ENCODE peak calls at places on chromosomes 12 and 14, in seven cellular contexts. L is ascending aorta, G is MG63, V is sigmoid colon, E is esophagus squamous epithelium, M is right lobe of liver, C is ovary. H is an unnamed sample.

GRCh38 chr12:124764870-124765570 is 98.6 kb downstream of the SCARB1 start:
- DNase-seq in L (no peak), G (no peak), V (peak), E (no peak), M (no peak), C (no peak), H (no peak)

GRCh38 chr12:6996040-6996441 is 22.2 kb downstream of the LPCAT3 start:
- DNase-seq in L (no peak), G (peak), V (no peak), E (no peak), M (peak), C (no peak), H (no peak)

GRCh38 chr12:105970885-105971284 is 167.9 kb downstream of the NUAK1 start:
- DNase-seq in L (no peak), G (no peak), V (no peak), E (no peak), M (no peak), C (no peak), H (no peak)

GRCh38 chr12:12561305-12562015 is 1.2 kb downstream of the DUSP16 start:
- DNase-seq in L (peak), G (peak), V (peak), E (no peak), M (peak), C (peak), H (no peak)

GRCh38 chr14:22452330-22452729 is 136.7 kb downstream of the DAD1 start:
- DNase-seq in L (no peak), G (no peak), V (no peak), E (no peak), M (no peak), C (no peak), H (no peak)

GRCh38 chr12:4115570-4115969 is 158.0 kb upstream of the CCND2 start:
- DNase-seq in L (no peak), G (no peak), V (peak), E (no peak), M (no peak), C (no peak), H (no peak)

GRCh38 chr12:79644274-79645234 is 46.2 kb downstream of the PAWR start:
- DNase-seq in L (no peak), G (no peak), V (no peak), E (no peak), M (no peak), C (no peak), H (no peak)

GRCh38 chr14:33762462-33762861 is 188.4 kb downstream of the EGLN3 start:
- DNase-seq in L (no peak), G (no peak), V (no peak), E (no peak), M (no peak), C (no peak), H (no peak)

GRCh38 chr14:88669346-88669745 is 106.5 kb downstream of the ZC3H14 start:
- DNase-seq in L (no peak), G (no peak), V (no peak), E (no peak), M (no peak), C (no peak), H (no peak)

DNA sequence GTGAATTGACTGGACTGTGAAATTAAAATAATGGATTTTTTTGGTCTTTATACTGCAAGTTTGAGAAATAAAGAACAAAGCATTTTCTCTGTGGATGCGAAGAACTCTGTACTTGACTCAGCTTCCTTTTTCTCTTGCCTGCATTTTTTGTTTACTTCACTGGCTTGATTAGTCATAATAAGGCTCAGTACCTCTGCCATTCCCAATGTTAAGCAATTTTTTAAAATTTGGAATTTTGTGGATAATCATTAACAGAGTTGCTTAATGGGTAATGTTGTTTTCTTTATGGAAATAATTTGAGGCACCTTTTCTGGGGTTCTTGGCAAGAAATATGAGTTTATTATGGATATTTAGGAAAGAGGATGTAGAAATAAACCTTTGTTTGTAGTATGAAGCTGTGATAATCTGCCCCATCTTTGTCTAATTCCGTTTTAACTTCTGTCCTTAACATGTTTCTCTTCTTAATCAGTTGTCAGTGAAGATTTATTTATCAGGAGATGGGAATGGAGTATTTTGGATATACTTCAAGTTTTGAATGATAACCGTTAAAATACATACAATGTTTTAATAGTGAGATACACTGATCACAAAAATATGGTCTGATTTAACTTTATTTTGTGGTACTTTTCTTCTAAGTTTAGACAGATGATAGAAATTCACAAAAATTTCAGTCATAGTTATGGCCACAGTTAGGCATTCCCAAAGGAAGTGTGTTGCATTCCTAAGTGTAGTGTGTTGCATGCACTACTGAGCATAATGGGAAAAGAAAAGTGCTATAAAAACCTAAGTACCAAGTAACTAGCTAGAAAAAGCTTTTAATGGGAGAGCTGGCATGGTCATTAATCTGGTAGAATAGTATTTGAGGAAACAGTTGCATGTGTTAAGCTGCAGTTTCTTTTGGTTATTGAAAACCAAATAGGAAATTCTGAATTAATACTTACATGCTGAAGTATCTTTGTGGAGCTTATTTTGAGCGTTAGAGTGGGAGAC is 27.7 kb downstream of the WNK1 start:
- DNase-seq in L (no peak), G (no peak), V (no peak), E (no peak), M (no peak), C (no peak), H (no peak)
- H3K4me3 ChIP-seq in L (peak), G (no peak), V (no peak), E (no peak), M (peak), C (no peak), H (no peak)

GRCh38 chr12:52091869-52092268 is 12.4 kb downstream of the SMIM41 start:
- DNase-seq in L (no peak), G (no peak), V (no peak), E (no peak), M (no peak), C (no peak), H (no peak)
- H3K4me3 ChIP-seq in L (no peak), G (no peak), V (no peak), E (no peak), M (no peak), C (no peak), H (no peak)

DNA sequence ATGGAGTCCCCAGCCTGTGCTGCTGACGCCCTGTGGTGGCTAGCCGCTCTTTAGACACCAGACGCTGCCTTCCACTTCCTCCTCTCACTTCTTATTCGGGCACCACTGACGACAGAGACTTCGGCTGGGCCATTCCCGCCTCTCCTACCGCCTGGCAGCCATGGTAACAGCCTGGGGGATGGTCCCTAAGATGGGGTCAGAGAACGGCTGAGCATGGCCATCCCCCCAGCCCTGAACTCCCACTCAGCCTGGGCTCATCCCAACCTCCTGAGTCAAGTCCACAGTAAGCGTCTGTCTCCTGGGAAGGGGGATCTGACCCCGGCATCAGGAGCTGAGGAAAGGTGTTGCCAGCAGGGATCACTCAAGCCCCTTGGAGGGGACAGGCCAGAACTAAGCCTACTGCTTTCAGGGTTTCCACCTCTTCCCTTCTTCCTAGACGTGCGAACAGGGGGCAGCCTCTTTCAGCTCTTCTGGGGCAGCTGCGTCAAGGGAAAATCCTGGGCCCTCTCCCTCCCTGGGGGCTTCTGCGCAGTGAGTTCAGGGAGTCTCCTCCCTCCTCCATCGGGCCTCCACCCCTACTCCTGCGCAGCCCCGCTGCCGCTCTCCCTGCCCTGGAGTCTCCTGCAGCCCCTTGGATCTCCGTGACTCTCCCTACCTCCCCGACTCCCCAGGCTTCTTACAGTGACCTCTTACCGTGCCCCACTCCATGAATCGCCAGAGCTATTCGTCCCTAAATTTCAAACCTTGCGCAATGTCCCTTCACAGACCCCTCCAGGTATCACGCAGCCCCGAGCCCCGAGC is 643 bp upstream of the TAMALIN start:
- DNase-seq in L (peak), G (no peak), V (peak), E (no peak), M (peak), C (no peak), H (no peak)
- H3K4me3 ChIP-seq in L (peak), G (no peak), V (peak), E (peak), M (peak), C (peak), H (no peak)

DNA sequence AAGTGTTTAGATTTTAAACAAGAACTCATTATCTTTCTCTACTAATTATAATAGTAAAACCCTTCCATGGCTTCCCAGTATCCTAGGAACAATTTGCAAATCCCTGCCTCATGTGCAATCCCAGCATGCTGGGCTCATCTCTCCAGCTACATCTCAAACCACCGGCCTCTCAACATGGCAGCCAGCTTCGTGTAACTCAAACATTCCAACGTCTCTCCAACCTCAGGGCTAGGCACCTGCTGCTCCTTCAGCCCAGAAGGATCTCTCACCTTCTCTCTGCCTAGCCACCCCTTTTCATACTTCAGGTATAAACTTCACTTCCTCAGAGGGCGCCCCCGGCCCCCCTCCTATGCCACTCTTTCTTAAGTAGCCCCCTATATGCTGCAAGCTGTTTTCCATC is 7.2 kb downstream of the SART3 start:
- DNase-seq in L (no peak), G (no peak), V (no peak), E (no peak), M (no peak), C (no peak), H (no peak)
- H3K4me3 ChIP-seq in L (no peak), G (no peak), V (no peak), E (no peak), M (no peak), C (no peak), H (no peak)

GRCh38 chr12:57630891-57631433 is 2.0 kb downstream of the B4GALNT1 start:
- DNase-seq in L (no peak), G (no peak), V (peak), E (no peak), M (no peak), C (no peak), H (no peak)
- H3K4me3 ChIP-seq in L (no peak), G (no peak), V (no peak), E (no peak), M (no peak), C (no peak), H (no peak)

DNA sequence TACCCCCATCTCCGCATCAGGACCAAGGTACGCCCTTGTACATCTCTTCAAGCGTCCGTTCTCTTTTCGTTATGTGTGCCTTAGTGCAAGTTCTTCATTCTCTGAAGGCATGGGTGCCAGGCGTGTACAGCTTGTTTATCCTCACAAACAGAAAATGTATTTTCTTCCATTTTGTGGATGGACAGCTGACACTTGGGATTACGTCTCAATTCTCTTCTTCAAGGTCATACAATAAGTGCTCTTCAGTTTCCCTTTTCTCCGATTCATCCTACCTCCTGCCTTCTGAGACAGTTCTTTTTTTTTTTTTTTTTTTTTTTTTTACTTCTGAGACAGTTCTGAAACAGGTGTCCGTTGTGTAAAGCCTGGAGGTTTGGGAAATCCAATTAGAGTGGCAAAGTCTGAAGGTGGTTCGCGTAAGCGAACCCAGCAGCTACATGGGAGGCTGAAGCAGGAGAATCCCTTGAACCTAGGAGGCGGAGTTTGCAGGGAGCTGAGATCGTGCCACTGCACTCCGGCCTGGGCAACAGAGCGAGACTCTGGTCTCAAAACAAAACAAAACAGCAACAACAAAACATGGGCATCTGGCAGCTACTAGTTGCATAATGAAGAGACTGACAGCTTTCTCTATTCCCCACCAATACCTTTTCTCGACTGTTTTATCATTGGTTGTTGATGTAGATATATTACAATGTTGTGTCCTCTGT is 734 bp downstream of the COX6A1 start:
- DNase-seq in L (no peak), G (no peak), V (no peak), E (no peak), M (no peak), C (no peak), H (no peak)
- H3K4me3 ChIP-seq in L (peak), G (peak), V (peak), E (peak), M (peak), C (peak), H (peak)

GRCh38 chr14:100146548-100147091 is 12.8 kb downstream of the DEGS2 start:
- DNase-seq in L (no peak), G (no peak), V (no peak), E (no peak), M (no peak), C (no peak), H (no peak)
- H3K4me3 ChIP-seq in L (no peak), G (no peak), V (no peak), E (no peak), M (no peak), C (no peak), H (no peak)

DNA sequence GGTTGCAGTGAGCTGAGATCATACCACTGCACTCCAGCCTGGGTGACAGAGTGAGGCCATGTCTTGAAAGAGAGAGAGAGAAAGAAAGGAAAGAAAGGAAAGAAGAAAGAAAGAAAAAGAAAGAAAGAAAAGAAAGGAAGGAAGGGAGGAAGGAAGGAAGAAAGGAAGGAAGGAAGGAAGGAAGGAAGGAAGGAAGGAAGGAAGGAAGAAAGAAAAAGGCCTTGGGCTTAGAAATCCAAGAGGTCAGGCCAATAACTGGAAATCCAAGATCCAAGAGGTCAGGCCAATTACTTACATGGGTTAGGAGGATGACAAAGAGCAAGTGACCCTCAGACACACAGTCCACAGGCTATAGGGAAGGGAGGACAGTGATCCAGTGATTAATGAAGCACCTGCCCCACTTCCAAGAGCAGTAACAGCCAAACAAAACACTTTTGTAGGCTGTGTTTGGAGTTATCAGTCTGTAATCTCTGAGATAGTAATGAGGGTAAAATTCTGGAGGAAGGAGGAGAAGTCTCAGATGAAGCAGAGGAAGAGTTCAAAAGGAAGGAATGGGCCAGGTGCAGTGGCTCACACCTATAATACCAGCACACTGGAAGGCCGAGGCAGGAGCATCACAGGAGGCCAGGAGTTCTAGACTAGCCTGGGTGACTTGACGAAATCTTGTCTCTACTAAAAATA is 32.2 kb upstream of the SPTLC2 start:
- DNase-seq in L (no peak), G (no peak), V (no peak), E (no peak), M (no peak), C (no peak), H (no peak)
- H3K4me3 ChIP-seq in L (no peak), G (no peak), V (no peak), E (no peak), M (no peak), C (no peak), H (no peak)

GRCh38 chr12:42630323-42630722 is 40.8 kb upstream of the PRICKLE1 start:
- DNase-seq in L (no peak), G (no peak), V (no peak), E (no peak), M (no peak), C (no peak), H (no peak)
- H3K4me3 ChIP-seq in L (no peak), G (no peak), V (no peak), E (no peak), M (no peak), C (no peak), H (no peak)